ENCODE peak calls at places on chromosomes 5 and 9, in four cellular contexts. X, H, M and V are unnamed samples.
A peak's percentile ranks its signal among the peaks of the same experiment; 100 is the strongest.

GRCh38 chr9:113309204-113309813 is 6.1 kb upstream of the RNF183 start:
- DNase-seq in X (peak; percentile 69), H (peak; percentile 8), M (peak; percentile 72), V (peak; percentile 55)

GRCh38 chr9:21558627-21559401 is 76.7 kb upstream of the IFNE start:
- DNase-seq in X (no peak), M (peak; percentile 70), H (no peak), V (no peak)

GRCh38 chr5:82595083-82595482 is 316.9 kb upstream of the RPS23 start:
- DNase-seq in H (no peak), X (no peak), M (no peak), V (no peak)

GRCh38 chr5:66442951-66443445 is 153.2 kb upstream of the MAST4 start:
- DNase-seq in M (peak; percentile 19), X (peak; percentile 44), H (no peak), V (no peak)

GRCh38 chr9:104903609-104904008 is 24.3 kb downstream of the ABCA1 start:
- DNase-seq in H (no peak), M (peak; percentile 67), X (no peak), V (no peak)

GRCh38 chr9:133759946-133760345 is 21.8 kb upstream of the SARDH start:
- DNase-seq in X (no peak), M (no peak), H (no peak), V (no peak)

GRCh38 chr5:34656700-34657549 is 797 bp downstream of the RAI14 start:
- DNase-seq in H (no peak), M (peak; percentile 74), X (peak; percentile 61), V (peak; percentile 21)

GRCh38 chr5:77846422-77847128 is 70.4 kb upstream of the TBCA start:
- DNase-seq in X (peak; percentile 27), M (no peak), H (no peak), V (no peak)

GRCh38 chr5:68476854-68477253 is 261.3 kb downstream of the PIK3R1 start:
- DNase-seq in H (no peak), X (no peak), M (no peak), V (no peak)

GRCh38 chr5:56481147-56481997 is 248.2 kb upstream of the ANKRD55 start:
- DNase-seq in M (peak; percentile 64), H (no peak), X (peak; percentile 70), V (peak; percentile 1)

GRCh38 chr9:127751269-127752054 is 16.4 kb upstream of the TOR2A start:
- DNase-seq in X (no peak), M (peak; percentile 54), H (no peak), V (peak; percentile 16)

GRCh38 chr5:174482549-174482948 is 241.8 kb upstream of the MSX2 start:
- DNase-seq in H (no peak), X (no peak), M (no peak), V (no peak)

GRCh38 chr9:136962163-136962562 is 10.1 kb downstream of the LCN12 start:
- DNase-seq in H (no peak), M (no peak), X (no peak), V (no peak)

GRCh38 chr9:89496645-89497044 is 1.3 kb downstream of the SEMA4D start:
- DNase-seq in H (no peak), M (no peak), X (no peak), V (no peak)

GRCh38 chr9:112489039-112489546 is 2.5 kb downstream of the KIAA1958 start:
- DNase-seq in H (no peak), M (no peak), X (no peak), V (no peak)

GRCh38 chr5:139743001-139743771 is 52.4 kb upstream of the PSD2 start:
- DNase-seq in H (no peak), X (no peak), M (no peak), V (no peak)

GRCh38 chr9:122386316-122386872 is 15.6 kb downstream of the PTGS1 start:
- DNase-seq in M (no peak), X (no peak), H (no peak), V (no peak)

GRCh38 chr9:20579544-20580309 is 42.6 kb downstream of the MLLT3 start:
- DNase-seq in H (no peak), X (no peak), M (no peak), V (no peak)

GRCh38 chr9:109972026-109973005 is 192.3 kb downstream of the PALM2AKAP2 start:
- DNase-seq in X (no peak), H (no peak), M (no peak), V (no peak)

GRCh38 chr9:124308606-124309310 is 51.0 kb downstream of the NEK6 start:
- DNase-seq in H (no peak), M (no peak), X (no peak), V (no peak)
- H3K9ac ChIP-seq in H (peak overlapping the region; percentile 52), M (no peak overlapping the region), X (no peak overlapping the region), V (no peak overlapping the region)

DNA sequence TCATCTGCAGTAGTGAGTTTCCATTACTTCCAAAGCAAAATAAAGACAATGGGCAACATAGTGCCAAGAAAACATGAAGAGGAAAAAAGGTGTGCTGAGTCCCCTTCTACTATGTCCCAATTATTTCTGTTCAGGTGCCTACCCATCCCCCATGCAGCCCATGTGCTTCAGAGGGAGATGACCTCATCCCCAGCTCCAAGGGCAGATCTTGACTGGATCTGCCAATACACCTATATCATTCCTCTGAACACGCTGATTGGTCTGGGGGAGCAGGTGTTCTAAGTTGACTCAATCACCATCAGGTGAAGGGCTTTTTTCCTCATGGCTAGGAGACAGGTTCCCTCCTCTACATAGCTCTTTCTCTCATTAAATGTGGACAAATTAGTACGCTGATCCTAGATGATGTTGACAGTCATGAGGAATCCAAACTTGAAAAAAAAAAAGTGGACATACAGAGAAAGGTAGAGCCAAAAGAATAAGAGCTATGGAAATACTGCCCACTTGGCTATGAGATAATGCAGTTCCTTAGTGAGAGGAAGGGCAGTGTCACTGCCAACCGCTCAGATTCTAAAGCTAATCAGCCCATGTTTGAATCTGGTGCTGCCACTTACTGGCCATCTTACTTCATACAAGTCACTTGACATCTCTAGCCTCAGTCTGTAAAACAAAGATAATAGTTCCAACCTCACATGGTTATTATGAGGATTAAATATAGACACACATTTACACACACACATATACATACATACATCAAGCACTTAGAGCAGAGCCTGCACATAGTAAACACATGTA is 23.1 kb downstream of the PRELID2 start:
- DNase-seq in M (peak; percentile 50), H (no peak), X (no peak), V (peak; percentile 12)
- H2AFZ ChIP-seq in M (no peak overlapping the region), H (no peak overlapping the region), X (no peak overlapping the region), V (no peak overlapping the region)

GRCh38 chr5:14669975-14670374 is 5.5 kb downstream of the OTULIN start:
- DNase-seq in H (no peak), X (no peak), M (peak; percentile 59), V (peak; percentile 64)
- TF ChIP-seq EZH2phosphoT487 in H (no peak), X (no peak), M (no peak), V (no peak)

GRCh38 chr9:101417977-101418376 is 17.6 kb downstream of the ALDOB start:
- DNase-seq in M (no peak), H (no peak), X (no peak), V (no peak)
- H3K9ac ChIP-seq in M (no peak overlapping the region), H (no peak overlapping the region), X (no peak overlapping the region), V (no peak overlapping the region)

GRCh38 chr5:93452255-93452654 is 128.8 kb downstream of the NR2F1-AS1 start:
- DNase-seq in H (no peak), M (no peak), X (no peak), V (no peak)
- H2AFZ ChIP-seq in H (no peak overlapping the region), M (no peak overlapping the region), X (no peak overlapping the region), V (no peak overlapping the region)

GRCh38 chr9:28163619-28164018 is 590.3 kb upstream of the C9orf72 start:
- DNase-seq in X (no peak), H (no peak), M (no peak), V (no peak)
- TF ChIP-seq EZH2phosphoT487 in X (no peak), H (no peak), M (no peak), V (no peak)

GRCh38 chr5:146337264-146337904 is 1.3 kb upstream of the POU4F3 start:
- DNase-seq in H (no peak), M (no peak), X (no peak), V (no peak)
- H3K9ac ChIP-seq in H (no peak overlapping the region), M (no peak overlapping the region), X (no peak overlapping the region), V (no peak overlapping the region)

DNA sequence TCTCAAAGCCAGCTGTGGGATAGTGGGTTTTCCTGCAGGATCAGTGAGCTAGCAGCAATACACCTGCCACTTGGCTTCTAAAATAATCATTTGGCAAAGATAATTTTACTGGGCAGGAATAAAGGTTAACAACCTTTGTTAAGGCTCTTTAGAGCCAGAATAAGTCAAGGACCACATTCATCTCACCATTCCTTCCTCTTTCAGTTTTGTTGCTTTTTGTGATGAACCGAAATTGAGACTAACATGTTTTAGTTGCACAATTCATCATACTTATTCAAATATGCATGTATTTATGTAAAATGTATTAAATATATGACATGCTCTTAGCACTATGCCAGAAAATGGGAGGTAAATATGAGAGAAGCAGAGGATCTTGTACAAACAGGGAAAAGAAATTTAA is 824.4 kb upstream of the TYRP1 start:
- DNase-seq in M (no peak), H (no peak), X (no peak), V (no peak)
- H2AFZ ChIP-seq in M (no peak overlapping the region), H (no peak overlapping the region), X (no peak overlapping the region), V (no peak overlapping the region)